ENCODE peak calls at places on chromosomes 13 and 19, in four cellular contexts. L, O, V and C are unnamed samples.

GRCh38 chr13:29499766-29500165 is 95.7 kb downstream of the SLC7A1 start:
- DNase-seq in O (no peak), L (no peak), V (no peak), C (no peak)

GRCh38 chr13:105334211-105334610 is 1201.3 kb downstream of the EFNB2 start:
- DNase-seq in O (no peak), V (no peak), L (no peak), C (no peak)

GRCh38 chr13:49240017-49240416 is 7.7 kb upstream of the CDADC1 start:
- DNase-seq in V (no peak), L (no peak), O (no peak), C (no peak)

GRCh38 chr13:22770891-22771290 is 409.9 kb upstream of the SGCG start:
- DNase-seq in V (no peak), L (no peak), O (no peak), C (no peak)

GRCh38 chr19:35090795-35091214 is 24.8 kb upstream of the FXYD3 start:
- DNase-seq in O (peak; percentile 73), V (peak; percentile 78), L (no peak), C (no peak)

GRCh38 chr13:24654741-24655140 is 25.5 kb upstream of the ATP12A start:
- DNase-seq in V (no peak), O (no peak), L (no peak), C (no peak)

GRCh38 chr13:75901509-75901908 is 265.4 kb downstream of the LMO7 start:
- DNase-seq in O (no peak), V (no peak), L (no peak), C (no peak)

GRCh38 chr13:94602467-94602866 is 810 bp downstream of the GPR180 start:
- DNase-seq in V (no peak), O (no peak), L (no peak), C (no peak)

GRCh38 chr19:10812902-10813404 is 23.1 kb downstream of the TMED1 start:
- DNase-seq in V (no peak), O (no peak), L (peak; percentile 66), C (peak; percentile 80)

GRCh38 chr13:47216176-47216822 is 319.4 kb upstream of the HTR2A start:
- DNase-seq in L (no peak), V (no peak), O (no peak), C (no peak)

GRCh38 chr13:90105276-90105675 is 1242.2 kb upstream of the MIR17HG start:
- DNase-seq in L (no peak), O (no peak), V (no peak), C (no peak)

GRCh38 chr19:47419037-47419783 is at the start of gene MEIS3:
- DNase-seq in O (no peak), V (no peak), L (peak; percentile 56), C (no peak)

GRCh38 chr19:20238025-20238623 is 71.1 kb downstream of the ZNF486 start:
- DNase-seq in O (peak; percentile 78), L (peak; percentile 86), V (peak; percentile 94), C (peak; percentile 98)

DNA sequence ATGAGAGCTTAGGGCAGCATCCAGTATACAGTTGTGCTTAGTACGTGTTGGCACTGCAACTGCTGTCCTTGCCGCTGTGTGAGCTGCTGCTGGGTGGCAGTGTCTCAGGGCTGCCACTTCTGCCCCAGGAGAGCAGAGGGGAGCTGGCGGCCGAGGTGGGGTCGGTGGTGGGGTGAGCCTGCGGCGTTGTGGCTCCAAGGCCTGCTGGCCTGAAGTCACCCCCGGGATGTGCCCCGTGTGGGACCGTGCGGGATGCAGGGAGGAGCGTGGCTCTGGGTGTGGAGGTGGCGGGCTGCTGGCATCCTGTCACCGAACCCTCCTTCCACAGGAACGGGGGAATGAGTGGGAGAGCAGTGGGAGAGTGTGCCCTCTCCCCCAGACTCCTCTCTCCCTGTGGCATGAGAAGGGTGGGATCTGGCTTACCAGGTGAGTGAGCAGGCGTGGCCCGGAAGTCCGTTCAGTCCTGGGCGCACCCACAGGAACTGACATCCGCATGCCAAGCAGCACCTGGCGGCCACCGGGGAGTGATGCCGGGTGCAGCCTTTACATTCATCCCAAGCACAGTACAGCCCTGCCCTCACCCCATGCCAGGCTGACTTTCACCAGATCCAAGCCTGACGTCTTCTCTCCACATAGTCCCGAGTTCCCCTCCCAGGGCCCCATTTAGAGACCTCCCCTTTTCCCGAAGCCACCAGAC is 26.5 kb downstream of the MCF2L start:
- DNase-seq in O (no peak), V (no peak), L (no peak), C (no peak)
- TF ChIP-seq POLR2A in O (no peak), V (no peak), L (no peak), C (no peak)

DNA sequence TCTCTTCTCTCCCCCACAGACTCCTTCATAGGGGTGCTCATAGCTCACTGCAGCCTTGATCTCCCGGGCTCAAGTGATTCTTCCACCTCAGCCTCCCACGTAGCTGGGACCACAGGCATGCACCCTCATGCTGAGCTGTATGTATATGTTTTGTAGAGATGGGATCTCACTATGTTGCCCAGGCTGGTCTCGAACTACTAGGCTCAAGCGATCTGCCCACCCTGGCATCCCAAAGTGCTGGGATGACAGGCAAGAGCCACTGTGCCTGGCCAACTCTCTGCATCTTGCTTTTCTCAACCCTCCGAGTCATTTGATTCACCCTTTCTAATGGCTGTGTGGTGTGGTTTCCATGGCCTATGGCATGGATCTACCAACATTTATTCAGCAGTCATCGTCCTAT is 10.1 kb upstream of the IRGC start:
- DNase-seq in V (no peak), L (no peak), O (no peak), C (no peak)
- H3K4me1 ChIP-seq in V (no peaks in the 10 kb centered on the region), L (no peaks in the 10 kb centered on the region), O (no peaks in the 10 kb centered on the region), C (no peaks in the 10 kb centered on the region)

DNA sequence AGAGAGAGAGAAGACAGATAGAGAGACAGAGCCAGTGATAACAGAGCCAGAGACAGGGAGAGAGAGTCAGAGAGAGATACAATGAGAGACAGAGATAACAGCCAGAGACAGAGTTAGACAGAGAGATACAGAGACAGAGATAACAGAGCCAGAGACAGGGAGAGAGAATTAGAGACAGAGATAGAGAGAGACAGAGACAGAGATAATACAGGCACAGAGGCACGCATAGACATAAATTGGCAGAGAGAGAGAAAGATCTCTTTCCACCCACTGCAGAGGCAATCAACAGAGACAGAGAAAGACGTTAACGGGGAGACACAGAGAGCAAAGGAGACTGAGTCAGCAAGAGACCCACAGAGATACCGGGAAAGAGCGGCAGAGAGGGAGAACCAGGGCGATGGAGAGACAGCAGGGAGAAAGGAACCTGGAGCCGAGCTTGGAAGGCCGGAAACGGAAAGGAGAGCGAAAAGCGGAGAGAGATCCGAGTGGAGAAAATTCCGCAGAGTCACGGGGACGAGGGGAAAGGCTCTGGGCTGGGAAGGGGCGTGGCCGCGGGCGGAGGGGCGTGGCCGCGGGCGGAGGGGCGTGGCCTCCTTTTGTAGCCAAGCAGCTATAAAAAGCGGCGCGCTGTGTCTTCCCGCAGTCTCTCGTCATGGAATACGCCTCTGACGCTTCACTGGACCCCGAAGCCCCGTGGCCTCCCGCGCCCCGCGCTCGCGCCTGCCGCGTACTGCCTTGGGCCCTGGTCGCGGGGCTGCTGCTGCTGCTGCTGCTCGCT is at the start of gene TNFSF9:
- DNase-seq in L (peak; percentile 80), O (peak; percentile 91), V (peak; percentile 90), C (peak; percentile 93)
- TF ChIP-seq POLR2A in L (peak; percentile 87), O (peak; percentile 91), V (peak; percentile 45), C (peak; percentile 88)

GRCh38 chr19:40279120-40279551 is 6.0 kb downstream of the AKT2 start:
- DNase-seq in V (no peak), L (peak; percentile 84), O (peak; percentile 56), C (no peak)

GRCh38 chr19:40279761-40280607 is 5.2 kb downstream of the AKT2 start:
- DNase-seq in O (no peak), L (no peak), V (no peak), C (no peak)

GRCh38 chr19:40280608-40281221 is 4.4 kb downstream of the AKT2 start:
- DNase-seq in O (peak; percentile 92), L (no peak), V (peak; percentile 39), C (no peak)

GRCh38 chr19:40277356-40277755 is 7.8 kb downstream of the AKT2 start:
- DNase-seq in O (no peak), L (no peak), V (no peak), C (no peak)

DNA sequence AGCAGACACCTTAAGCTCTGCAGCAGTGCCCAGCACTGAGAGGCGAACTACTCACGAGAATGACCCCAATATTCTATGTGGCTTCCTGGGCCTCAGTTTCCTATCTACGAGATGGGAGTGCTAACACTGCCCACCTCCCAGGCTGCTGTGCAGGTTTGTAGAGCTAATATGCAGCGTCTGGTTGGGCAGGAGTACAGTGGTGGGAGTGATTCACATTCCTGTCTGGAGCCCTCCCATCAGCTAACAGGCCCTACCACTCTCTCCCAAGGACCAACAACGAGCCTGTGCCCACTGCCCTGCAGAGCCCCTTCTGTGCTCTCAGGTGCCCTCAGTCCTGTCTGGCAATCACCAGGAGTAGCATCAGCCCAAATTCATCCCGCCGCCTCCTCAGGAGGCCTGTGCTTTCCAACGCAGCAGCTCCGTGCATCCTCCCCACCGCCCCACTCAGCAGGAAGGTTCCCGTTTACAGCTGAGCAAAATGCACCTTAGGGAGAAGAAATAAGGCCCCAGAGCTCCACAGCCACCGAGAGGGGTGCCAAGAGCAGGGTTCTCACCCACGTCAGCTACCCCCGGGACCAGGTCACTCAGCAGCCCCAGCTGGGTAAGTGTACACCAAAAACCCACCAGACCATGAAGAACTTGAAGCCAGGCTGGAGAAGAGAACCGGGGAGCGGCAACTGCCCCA is 6.6 kb downstream of the AKT2 start:
- DNase-seq in L (no peak), V (no peak), O (no peak), C (no peak)
- H3K4me1 ChIP-seq in L (peaks cover 11% of the 10 kb centered on the region), V (peaks cover 91% of the 10 kb centered on the region), O (peaks cover 62% of the 10 kb centered on the region), C (peaks cover 88% of the 10 kb centered on the region)

DNA sequence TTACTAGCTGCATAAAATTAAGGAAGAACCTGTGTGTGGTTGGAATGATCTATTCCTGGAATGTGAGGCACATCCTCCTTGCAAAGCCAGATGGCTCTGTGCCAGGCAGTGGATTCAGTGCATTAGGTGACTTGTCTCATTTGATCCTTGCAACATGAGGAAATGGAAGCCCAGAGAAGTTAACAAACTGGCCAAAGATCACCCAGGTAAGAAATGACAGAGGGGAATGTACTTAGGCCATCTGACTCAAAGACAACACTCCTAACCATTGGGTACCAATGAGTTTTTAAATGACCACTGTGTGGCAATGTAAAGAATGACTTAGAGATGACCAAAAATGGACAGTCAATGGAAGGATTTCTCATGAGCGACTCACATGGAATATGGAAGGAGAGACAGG is 114.2 kb upstream of the RXFP2 start:
- DNase-seq in L (no peak), O (no peak), V (no peak), C (no peak)
- TF ChIP-seq POLR2A in L (no peak), O (no peak), V (no peak), C (no peak)

GRCh38 chr13:50812242-50812641 is 31.2 kb downstream of the DLEU7 start:
- DNase-seq in V (no peak), O (no peak), L (no peak), C (no peak)
- H3K4me1 ChIP-seq in V (peaks cover 16% of the 10 kb centered on the region), O (no peaks in the 10 kb centered on the region), L (no peaks in the 10 kb centered on the region), C (no peaks in the 10 kb centered on the region)

DNA sequence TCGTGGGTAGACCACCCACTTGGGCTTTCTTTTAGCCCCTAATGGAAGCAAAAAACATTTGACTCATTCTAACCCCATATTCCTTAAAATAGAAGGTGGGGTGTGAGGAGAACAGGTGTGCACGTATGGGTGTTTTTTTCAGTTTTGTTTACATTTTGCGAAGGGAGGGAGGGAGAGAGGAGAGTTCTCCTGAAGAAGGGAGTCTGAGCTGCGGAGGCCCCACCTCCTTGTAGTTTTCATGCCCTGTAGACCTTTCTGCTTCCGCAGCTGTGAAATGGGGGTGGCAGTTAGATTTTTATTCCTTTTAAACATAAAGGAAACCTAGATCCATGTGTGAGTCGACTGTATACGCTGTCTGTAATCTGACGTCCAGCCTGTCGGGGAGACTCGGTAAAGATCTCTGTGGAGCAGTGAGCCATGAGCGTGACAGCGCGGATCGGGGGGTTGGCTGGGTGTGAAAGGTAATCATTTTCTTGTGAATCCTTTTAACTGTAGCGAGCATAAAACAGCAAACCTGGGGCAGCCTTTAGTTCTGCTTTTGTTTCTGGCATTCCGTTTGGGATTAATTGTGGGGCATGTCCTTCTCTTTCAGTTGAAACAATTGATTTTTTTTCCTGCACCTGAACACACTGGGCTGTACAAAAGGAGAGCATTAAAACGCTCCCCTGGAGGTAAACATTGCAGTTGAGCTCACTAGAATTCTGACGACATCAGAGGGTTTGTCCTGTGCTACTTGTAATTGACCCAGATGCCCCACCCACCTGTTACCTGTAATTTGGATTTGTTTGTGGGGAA is 2.3 kb downstream of the UPF1 start:
- DNase-seq in O (no peak), L (no peak), V (no peak), C (no peak)
- TF ChIP-seq POLR2A in O (no peak), L (no peak), V (no peak), C (no peak)